ENCODE peak calls at places on chromosomes 1 and 21, in four cellular contexts. S is SK-N-SH, D is endothelial cell of umbilical vein, Y is H1. Z is an unnamed sample.

GRCh38 chr1:3099861-3100260 is 30.9 kb downstream of the PRDM16 start:
- DNase-seq in S (no peak), D (no peak), Y (no peak), Z (no peak)

GRCh38 chr1:245871881-245872280 is 635.2 kb downstream of the SMYD3 start:
- DNase-seq in D (no peak), Y (no peak), S (no peak), Z (no peak)

GRCh38 chr1:117696567-117696966 is 90.7 kb downstream of the TENT5C start:
- DNase-seq in S (no peak), Y (no peak), D (no peak), Z (no peak)

GRCh38 chr1:101043776-101044175 is 18.2 kb upstream of the DPH5 start:
- DNase-seq in Y (no peak), S (no peak), D (peak), Z (no peak)

GRCh38 chr1:91338501-91338900 is 66.1 kb downstream of the HFM1 start:
- DNase-seq in Y (no peak), S (no peak), D (no peak), Z (no peak)

GRCh38 chr1:39102537-39103320 is 76.6 kb downstream of the NDUFS5 start:
- DNase-seq in S (peak), D (peak), Y (no peak), Z (peak)

GRCh38 chr1:17276568-17276967 is 27.7 kb downstream of the PADI3 start:
- DNase-seq in Y (no peak), S (no peak), D (no peak), Z (no peak)

GRCh38 chr1:8629241-8630091 is 188.0 kb downstream of the RERE start:
- DNase-seq in S (no peak), D (no peak), Y (no peak), Z (no peak)

GRCh38 chr1:89733748-89734147 is 87.1 kb upstream of the LRRC8D start:
- DNase-seq in Y (no peak), S (no peak), D (no peak), Z (no peak)

GRCh38 chr1:235649722-235650163 is at the start of gene GNG4:
- DNase-seq in D (no peak), S (peak), Y (no peak), Z (no peak)

GRCh38 chr1:172544481-172545104 is 11.6 kb downstream of the SUCO start:
- DNase-seq in Y (no peak), D (no peak), S (no peak), Z (no peak)

GRCh38 chr1:181119076-181119989 is 30.8 kb downstream of the IER5 start:
- DNase-seq in S (no peak), D (no peak), Y (no peak), Z (peak)

GRCh38 chr1:55474168-55474786 is 259.1 kb upstream of the USP24 start:
- DNase-seq in S (no peak), D (peak), Y (no peak), Z (no peak)

GRCh38 chr1:243254233-243254926 is 701 bp downstream of the CEP170 start:
- DNase-seq in D (peak), S (peak), Y (no peak), Z (no peak)

GRCh38 chr1:58095183-58095582 is 451.3 kb downstream of the OMA1 start:
- DNase-seq in S (no peak), D (no peak), Y (no peak), Z (no peak)

GRCh38 chr1:145997156-145998023 is 1.0 kb upstream of the TXNIP start:
- DNase-seq in Y (no peak), S (peak), D (peak), Z (no peak)

GRCh38 chr1:192805832-192806323 is 3.0 kb upstream of the RGS2 start:
- DNase-seq in Y (no peak), S (peak), D (peak), Z (peak)

GRCh38 chr1:42168798-42169197 is 4.3 kb upstream of the GUCA2A start:
- DNase-seq in D (no peak), S (no peak), Y (no peak), Z (no peak)

GRCh38 chr1:203486618-203487370 is 7.2 kb upstream of the OPTC start:
- DNase-seq in D (no peak), S (no peak), Y (no peak), Z (no peak)

GRCh38 chr1:97017895-97018294 is 296.3 kb downstream of the PTBP2 start:
- DNase-seq in D (no peak), Y (peak), S (no peak), Z (no peak)

GRCh38 chr21:37281579-37281978 is 14.4 kb upstream of the VPS26C start:
- DNase-seq in Y (no peak), D (no peak), S (no peak), Z (no peak)

GRCh38 chr1:116161390-116161789 is 50.2 kb downstream of the MAB21L3 start:
- DNase-seq in Y (no peak), S (no peak), D (no peak), Z (no peak)

GRCh38 chr1:228087771-228088251 is 5.3 kb downstream of the ARF1 start:
- DNase-seq in Y (no peak), D (peak), S (no peak), Z (no peak)

GRCh38 chr1:15616704-15617172 is 520 bp upstream of the DDI2 start:
- DNase-seq in D (no peak), Y (no peak), S (peak), Z (no peak)

GRCh38 chr1:109640285-109640865 is 15.5 kb upstream of the GSTM4 start:
- DNase-seq in Y (no peak), D (peak), S (peak), Z (no peak)

DNA sequence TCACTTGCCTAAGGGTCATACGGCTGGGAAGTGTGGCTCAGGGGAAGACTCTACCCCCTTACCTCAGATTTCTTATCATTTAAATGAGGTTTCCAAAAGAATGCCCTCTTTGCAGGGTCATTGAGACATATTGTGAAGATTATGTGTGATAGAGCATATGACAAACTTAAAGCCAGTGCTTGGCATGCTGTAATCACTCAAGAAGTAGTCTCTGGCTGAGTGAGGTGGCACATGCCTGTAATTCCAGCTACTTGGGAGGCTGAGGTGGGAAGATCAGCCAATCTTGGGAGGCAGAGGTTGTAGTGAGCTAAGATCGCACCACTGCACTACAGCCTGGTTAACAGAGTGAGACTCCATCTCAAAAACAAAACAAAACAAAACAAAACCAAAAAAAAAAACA is 7.5 kb upstream of the LDLRAD2 start:
- DNase-seq in Y (no peak), S (no peak), D (no peak), Z (no peak)
- H3K9ac ChIP-seq in Y (no peak), S (no peak), D (no peak), Z (no peak)

DNA sequence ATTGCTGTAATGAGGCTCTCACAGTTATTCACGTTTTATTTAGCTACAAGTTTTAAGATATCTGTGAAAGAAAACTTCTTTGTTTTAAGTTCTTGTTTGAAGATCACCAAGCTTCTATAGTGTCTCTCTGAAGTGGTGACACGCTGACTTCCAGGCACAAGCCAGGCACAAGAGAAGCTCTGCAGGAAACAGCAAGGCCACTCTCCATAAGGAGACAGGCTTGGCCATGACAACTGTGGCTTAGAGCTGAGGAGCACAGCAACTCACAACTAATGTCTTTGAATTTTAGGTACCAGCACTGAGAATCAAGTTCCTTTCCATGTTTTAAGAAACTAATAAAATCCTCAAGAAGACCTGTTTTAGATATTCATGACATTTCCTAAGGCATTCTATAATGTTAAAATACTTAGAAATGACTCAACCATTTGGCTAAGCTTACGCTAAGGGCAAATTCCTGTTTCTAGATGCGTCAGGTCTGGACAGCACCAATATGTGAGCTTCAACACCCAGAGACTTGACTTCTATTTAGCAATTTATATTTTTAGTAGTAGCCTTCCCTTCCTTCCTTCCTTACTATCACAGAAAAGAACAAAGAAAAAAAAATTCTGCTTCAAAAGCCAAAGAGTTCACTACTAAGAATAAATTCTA is 40.2 kb downstream of the APP start:
- DNase-seq in S (no peak), Y (no peak), D (no peak), Z (no peak)
- TF ChIP-seq POLR2AphosphoS5 in S (no peak), Y (no peak), D (no peak), Z (no peak)

GRCh38 chr21:44304846-44305245 is 5.0 kb downstream of the PFKL start:
- DNase-seq in Y (no peak), S (peak), D (peak), Z (no peak)
- TF ChIP-seq MAX in Y (no peak), S (no peak), D (no peak), Z (no peak)

DNA sequence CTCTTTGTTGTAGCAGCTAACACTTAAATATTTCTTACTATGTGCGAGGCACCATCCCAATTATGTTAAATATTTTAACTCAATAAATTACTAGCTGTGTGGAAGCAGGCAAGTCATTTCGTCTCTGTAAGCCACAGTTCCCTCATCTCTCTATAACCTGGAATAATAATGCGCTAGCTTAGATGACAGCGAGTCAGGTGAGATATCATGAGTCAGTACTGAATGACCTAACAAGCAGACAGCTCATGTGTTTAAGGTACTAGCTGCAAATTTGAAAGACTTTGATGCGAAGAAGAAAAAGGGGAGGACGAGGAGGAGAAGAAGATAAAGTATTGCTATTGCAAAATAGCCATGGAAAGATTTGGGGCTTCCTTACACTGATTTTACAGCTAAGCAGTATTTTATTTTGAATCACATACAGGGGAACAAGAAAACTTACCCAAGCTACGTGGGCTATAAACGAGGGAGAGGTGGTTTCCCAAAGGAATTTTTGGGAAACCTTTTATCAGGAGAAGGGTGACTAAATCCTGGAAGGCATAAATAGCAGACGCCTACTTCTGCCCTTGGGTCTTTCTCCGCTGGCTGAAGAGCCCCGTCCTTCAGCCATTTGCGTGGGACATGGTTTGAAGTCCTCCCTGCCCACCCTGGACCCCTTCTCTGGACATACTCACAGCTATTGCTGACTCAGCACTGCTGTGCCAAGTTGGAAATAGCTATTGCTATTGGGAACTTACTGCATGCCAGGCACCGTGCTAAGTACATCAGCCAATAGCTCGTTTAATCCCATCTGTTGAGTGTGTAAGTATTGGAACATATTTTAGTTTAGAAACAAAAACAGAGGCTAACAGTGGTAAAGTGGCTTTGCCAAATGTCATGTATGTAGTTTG is 8.8 kb downstream of the CITED4 start:
- DNase-seq in D (no peak), S (no peak), Y (no peak), Z (no peak)
- H3K9ac ChIP-seq in D (no peak), S (no peak), Y (no peak), Z (no peak)

GRCh38 chr21:42384184-42384583 is 11.7 kb downstream of the TMPRSS3 start:
- DNase-seq in Y (no peak), D (no peak), S (no peak), Z (no peak)

GRCh38 chr21:42387843-42388242 is 8.0 kb downstream of the TMPRSS3 start:
- DNase-seq in S (no peak), D (no peak), Y (no peak), Z (no peak)

GRCh38 chr21:42384999-42385398 is 10.9 kb downstream of the TMPRSS3 start:
- DNase-seq in S (no peak), Y (no peak), D (no peak), Z (no peak)

GRCh38 chr21:42385619-42386018 is 10.2 kb downstream of the TMPRSS3 start:
- DNase-seq in S (no peak), D (no peak), Y (no peak), Z (no peak)

GRCh38 chr21:42386034-42386591 is 9.7 kb downstream of the TMPRSS3 start:
- DNase-seq in Y (no peak), S (no peak), D (no peak), Z (no peak)
- TF ChIP-seq POLR2AphosphoS5 in Y (no peak), S (no peak), D (no peak), Z (no peak)

GRCh38 chr1:82391712-82392111 is 591.0 kb downstream of the ADGRL2 start:
- DNase-seq in D (no peak), S (no peak), Y (no peak), Z (no peak)
- TF ChIP-seq MAX in D (no peak), S (no peak), Y (no peak), Z (no peak)

DNA sequence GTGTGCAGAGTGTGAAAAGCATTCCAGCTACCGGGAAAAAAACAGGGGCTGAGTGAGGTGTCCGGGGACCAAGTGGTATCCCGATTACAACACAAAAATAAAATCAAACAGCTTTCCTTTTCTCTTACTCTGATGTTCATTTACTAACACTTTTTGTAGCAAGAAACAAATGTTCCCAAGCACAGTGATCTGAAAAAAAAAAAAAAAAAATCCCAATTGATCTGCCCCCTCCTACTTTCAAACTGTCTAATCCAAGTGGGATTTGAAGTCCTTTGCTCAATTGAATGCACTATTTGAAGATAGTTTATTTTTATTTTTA is 1.3 kb downstream of the BACE2 start:
- DNase-seq in S (no peak), D (no peak), Y (no peak), Z (no peak)
- H3K9ac ChIP-seq in S (no peak), D (peak), Y (no peak), Z (peak)

GRCh38 chr1:23367791-23368561 is 1.7 kb downstream of the ZNF436 start:
- DNase-seq in Y (peak), S (peak), D (peak), Z (peak)

GRCh38 chr1:23368562-23369334 is 888 bp downstream of the ZNF436 start:
- DNase-seq in S (peak), D (peak), Y (peak), Z (peak)

GRCh38 chr1:23367451-23367790 is 2.2 kb downstream of the ZNF436 start:
- DNase-seq in S (no peak), Y (no peak), D (no peak), Z (no peak)

GRCh38 chr1:23366146-23366545 is 3.5 kb downstream of the ZNF436 start:
- DNase-seq in S (no peak), D (no peak), Y (no peak), Z (no peak)

GRCh38 chr1:23366598-23366997 is 3.0 kb downstream of the ZNF436 start:
- DNase-seq in D (no peak), Y (no peak), S (no peak), Z (no peak)
- TF ChIP-seq POLR2AphosphoS5 in D (no peak), Y (no peak), S (no peak), Z (no peak)